ENCODE peak calls at places on chromosomes 7 and 10, in five cellular contexts. One of them, this sample, is unnamed.

GRCh38 chr10:78937800-78938694 is 130.7 kb upstream of the ZMIZ1 start:
- DNase-seq in endodermal cell: peak; percentile 79
- DNase-seq in progenitor cell of endocrine pancreas: no peak
- DNase-seq in CD4-positive, alpha-beta T cell: no peak
- DNase-seq in esophagus squamous epithelium: no peak
- DNase-seq in this sample: no peak

GRCh38 chr10:87092861-87093460 is 1.7 kb downstream of the GLUD1 start:
- DNase-seq in endodermal cell: peak; percentile 81
- DNase-seq in progenitor cell of endocrine pancreas: no peak
- DNase-seq in CD4-positive, alpha-beta T cell: no peak
- DNase-seq in esophagus squamous epithelium: no peak
- DNase-seq in this sample: no peak

GRCh38 chr10:71713135-71714040 is 6.2 kb downstream of the C10orf105 start:
- DNase-seq in endodermal cell: peak; percentile 63
- DNase-seq in progenitor cell of endocrine pancreas: no peak
- DNase-seq in CD4-positive, alpha-beta T cell: no peak
- DNase-seq in esophagus squamous epithelium: no peak
- DNase-seq in this sample: no peak

GRCh38 chr7:41058986-41059741 is 643.7 kb downstream of the INHBA start:
- DNase-seq in endodermal cell: peak; percentile 92
- DNase-seq in progenitor cell of endocrine pancreas: no peak
- DNase-seq in CD4-positive, alpha-beta T cell: no peak
- DNase-seq in esophagus squamous epithelium: no peak
- DNase-seq in this sample: no peak

GRCh38 chr10:124710266-124710881 is 33.8 kb downstream of the FAM53B start:
- DNase-seq in endodermal cell: no peak
- DNase-seq in progenitor cell of endocrine pancreas: no peak
- DNase-seq in CD4-positive, alpha-beta T cell: no peak
- DNase-seq in esophagus squamous epithelium: no peak
- DNase-seq in this sample: no peak

GRCh38 chr10:133400624-133401424 is 6.9 kb downstream of the MTG1 start:
- DNase-seq in endodermal cell: no peak
- DNase-seq in progenitor cell of endocrine pancreas: no peak
- DNase-seq in CD4-positive, alpha-beta T cell: no peak
- DNase-seq in esophagus squamous epithelium: no peak
- DNase-seq in this sample: peak; percentile 58

GRCh38 chr7:26278769-26279168 is 12.9 kb upstream of the SNX10 start:
- DNase-seq in endodermal cell: no peak
- DNase-seq in progenitor cell of endocrine pancreas: no peak
- DNase-seq in CD4-positive, alpha-beta T cell: no peak
- DNase-seq in esophagus squamous epithelium: no peak
- DNase-seq in this sample: no peak

GRCh38 chr7:157627646-157628045 is 290.8 kb downstream of the DNAJB6 start:
- DNase-seq in endodermal cell: no peak
- DNase-seq in progenitor cell of endocrine pancreas: no peak
- DNase-seq in CD4-positive, alpha-beta T cell: no peak
- DNase-seq in esophagus squamous epithelium: no peak
- DNase-seq in this sample: no peak

GRCh38 chr7:129160161-129160911 is 15.8 kb downstream of the TSPAN33 start:
- DNase-seq in endodermal cell: peak; percentile 68
- DNase-seq in progenitor cell of endocrine pancreas: no peak
- DNase-seq in CD4-positive, alpha-beta T cell: no peak
- DNase-seq in esophagus squamous epithelium: no peak
- DNase-seq in this sample: no peak

GRCh38 chr10:31936933-31937332 is 8.3 kb upstream of the ARHGAP12 start:
- DNase-seq in endodermal cell: no peak
- DNase-seq in progenitor cell of endocrine pancreas: no peak
- DNase-seq in CD4-positive, alpha-beta T cell: no peak
- DNase-seq in esophagus squamous epithelium: no peak
- DNase-seq in this sample: no peak

GRCh38 chr10:69275444-69275843 is 2.9 kb upstream of the HK1 start:
- DNase-seq in endodermal cell: no peak
- DNase-seq in progenitor cell of endocrine pancreas: no peak
- DNase-seq in CD4-positive, alpha-beta T cell: no peak
- DNase-seq in esophagus squamous epithelium: no peak
- DNase-seq in this sample: no peak

DNA sequence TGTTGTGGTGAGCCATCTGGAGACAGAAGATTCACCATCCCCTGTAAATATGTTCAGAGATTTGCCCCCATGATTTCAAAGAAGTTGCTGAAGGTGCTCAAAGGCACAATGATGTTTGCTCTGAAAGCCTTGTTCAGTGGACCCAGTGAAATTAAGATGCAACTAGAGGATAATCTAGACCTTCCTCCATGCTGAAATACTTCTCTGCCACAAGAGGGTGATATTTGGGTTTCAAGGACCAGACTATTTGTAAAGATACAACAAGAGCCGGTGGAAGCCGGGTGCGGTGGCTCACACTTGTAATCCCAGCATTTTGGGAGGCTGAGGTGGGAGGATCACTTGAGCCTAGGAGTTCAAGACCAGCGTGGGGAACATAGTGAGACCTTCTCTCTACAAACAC is 13.5 kb upstream of the MSRB2 start:
- DNase-seq in endodermal cell: no peak
- DNase-seq in progenitor cell of endocrine pancreas: no peak
- DNase-seq in CD4-positive, alpha-beta T cell: no peak
- DNase-seq in esophagus squamous epithelium: no peak
- DNase-seq in this sample: no peak
- TF ChIP-seq CTCF in endodermal cell: peak; percentile 61
- TF ChIP-seq CTCF in progenitor cell of endocrine pancreas: peak; percentile 25
- TF ChIP-seq CTCF in CD4-positive, alpha-beta T cell: no peak
- TF ChIP-seq CTCF in esophagus squamous epithelium: no peak
- TF ChIP-seq CTCF in this sample: peak; percentile 42

GRCh38 chr7:17097668-17098297 is 200.7 kb upstream of the AHR start:
- DNase-seq in endodermal cell: no peak
- DNase-seq in progenitor cell of endocrine pancreas: no peak
- DNase-seq in CD4-positive, alpha-beta T cell: no peak
- DNase-seq in esophagus squamous epithelium: no peak
- DNase-seq in this sample: no peak

GRCh38 chr7:17101207-17101696 is 197.2 kb upstream of the AHR start:
- DNase-seq in endodermal cell: no peak
- DNase-seq in progenitor cell of endocrine pancreas: no peak
- DNase-seq in CD4-positive, alpha-beta T cell: no peak
- DNase-seq in esophagus squamous epithelium: no peak
- DNase-seq in this sample: no peak

GRCh38 chr7:17098515-17098914 is 199.9 kb upstream of the AHR start:
- DNase-seq in endodermal cell: no peak
- DNase-seq in progenitor cell of endocrine pancreas: no peak
- DNase-seq in CD4-positive, alpha-beta T cell: no peak
- DNase-seq in esophagus squamous epithelium: no peak
- DNase-seq in this sample: no peak

GRCh38 chr7:17095951-17096350 is 202.5 kb upstream of the AHR start:
- DNase-seq in endodermal cell: no peak
- DNase-seq in progenitor cell of endocrine pancreas: no peak
- DNase-seq in CD4-positive, alpha-beta T cell: no peak
- DNase-seq in esophagus squamous epithelium: no peak
- DNase-seq in this sample: no peak

GRCh38 chr7:17099083-17099973 is 199.1 kb upstream of the AHR start:
- DNase-seq in endodermal cell: no peak
- DNase-seq in progenitor cell of endocrine pancreas: no peak
- DNase-seq in CD4-positive, alpha-beta T cell: no peak
- DNase-seq in esophagus squamous epithelium: no peak
- DNase-seq in this sample: no peak
- TF ChIP-seq CTCF in endodermal cell: no peak
- TF ChIP-seq CTCF in progenitor cell of endocrine pancreas: no peak
- TF ChIP-seq CTCF in CD4-positive, alpha-beta T cell: no peak
- TF ChIP-seq CTCF in esophagus squamous epithelium: no peak
- TF ChIP-seq CTCF in this sample: no peak

GRCh38 chr7:104136981-104137380 is 70.8 kb downstream of the ORC5 start:
- DNase-seq in endodermal cell: no peak
- DNase-seq in progenitor cell of endocrine pancreas: no peak
- DNase-seq in CD4-positive, alpha-beta T cell: no peak
- DNase-seq in esophagus squamous epithelium: no peak
- DNase-seq in this sample: no peak

GRCh38 chr7:104137511-104137910 is 70.3 kb downstream of the ORC5 start:
- DNase-seq in endodermal cell: no peak
- DNase-seq in progenitor cell of endocrine pancreas: no peak
- DNase-seq in CD4-positive, alpha-beta T cell: no peak
- DNase-seq in esophagus squamous epithelium: no peak
- DNase-seq in this sample: no peak

GRCh38 chr7:104135760-104136558 is 71.9 kb downstream of the ORC5 start:
- DNase-seq in endodermal cell: no peak
- DNase-seq in progenitor cell of endocrine pancreas: no peak
- DNase-seq in CD4-positive, alpha-beta T cell: no peak
- DNase-seq in esophagus squamous epithelium: no peak
- DNase-seq in this sample: no peak

GRCh38 chr7:104136561-104136960 is 71.3 kb downstream of the ORC5 start:
- DNase-seq in endodermal cell: no peak
- DNase-seq in progenitor cell of endocrine pancreas: no peak
- DNase-seq in CD4-positive, alpha-beta T cell: no peak
- DNase-seq in esophagus squamous epithelium: no peak
- DNase-seq in this sample: no peak

DNA sequence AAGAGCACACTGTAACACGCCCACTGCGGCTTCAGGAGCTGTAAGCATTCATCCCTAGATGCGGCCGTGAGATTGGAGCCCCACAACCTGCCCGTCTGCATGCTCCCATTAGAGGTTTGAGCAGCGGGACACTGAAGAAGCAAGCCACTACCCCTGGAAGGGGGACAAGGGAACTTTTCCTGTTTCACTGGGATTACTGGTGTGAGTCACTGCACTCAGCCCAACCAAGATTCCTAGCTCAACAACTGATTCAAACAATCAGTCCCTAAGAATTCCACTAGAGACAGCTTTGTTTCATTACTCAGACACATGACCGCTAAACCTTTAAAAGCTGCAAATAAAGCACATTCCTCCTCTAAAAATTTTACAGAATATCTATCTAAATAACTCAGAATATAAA is 69.8 kb downstream of the ORC5 start:
- DNase-seq in endodermal cell: peak; percentile 58
- DNase-seq in progenitor cell of endocrine pancreas: no peak
- DNase-seq in CD4-positive, alpha-beta T cell: no peak
- DNase-seq in esophagus squamous epithelium: no peak
- DNase-seq in this sample: no peak
- TF ChIP-seq CTCF in endodermal cell: peak; percentile 25
- TF ChIP-seq CTCF in progenitor cell of endocrine pancreas: no peak
- TF ChIP-seq CTCF in CD4-positive, alpha-beta T cell: no peak
- TF ChIP-seq CTCF in esophagus squamous epithelium: no peak
- TF ChIP-seq CTCF in this sample: no peak

DNA sequence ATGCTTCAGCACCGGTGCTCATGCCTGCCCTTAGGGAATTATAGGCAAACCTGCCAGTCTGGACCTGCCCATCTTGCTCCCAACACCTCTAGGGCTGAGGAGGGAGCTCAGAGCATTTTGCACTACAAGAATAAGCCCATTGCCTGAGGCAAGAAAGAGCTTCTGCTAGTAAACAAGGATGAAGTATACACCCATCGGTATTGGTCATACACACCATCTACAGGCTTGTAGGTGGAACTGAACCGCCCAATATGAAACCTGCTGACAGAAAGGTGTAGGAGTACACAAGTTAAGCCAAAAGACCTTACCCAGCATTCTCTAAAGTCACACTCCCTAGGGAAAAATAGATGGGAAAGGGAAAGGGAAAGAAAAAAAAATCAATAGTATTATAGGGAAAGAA is 957.0 kb upstream of the LRRTM3 start:
- DNase-seq in endodermal cell: no peak
- DNase-seq in progenitor cell of endocrine pancreas: no peak
- DNase-seq in CD4-positive, alpha-beta T cell: no peak
- DNase-seq in esophagus squamous epithelium: no peak
- DNase-seq in this sample: no peak
- TF ChIP-seq CTCF in endodermal cell: no peak
- TF ChIP-seq CTCF in progenitor cell of endocrine pancreas: no peak
- TF ChIP-seq CTCF in CD4-positive, alpha-beta T cell: no peak
- TF ChIP-seq CTCF in esophagus squamous epithelium: no peak
- TF ChIP-seq CTCF in this sample: no peak

DNA sequence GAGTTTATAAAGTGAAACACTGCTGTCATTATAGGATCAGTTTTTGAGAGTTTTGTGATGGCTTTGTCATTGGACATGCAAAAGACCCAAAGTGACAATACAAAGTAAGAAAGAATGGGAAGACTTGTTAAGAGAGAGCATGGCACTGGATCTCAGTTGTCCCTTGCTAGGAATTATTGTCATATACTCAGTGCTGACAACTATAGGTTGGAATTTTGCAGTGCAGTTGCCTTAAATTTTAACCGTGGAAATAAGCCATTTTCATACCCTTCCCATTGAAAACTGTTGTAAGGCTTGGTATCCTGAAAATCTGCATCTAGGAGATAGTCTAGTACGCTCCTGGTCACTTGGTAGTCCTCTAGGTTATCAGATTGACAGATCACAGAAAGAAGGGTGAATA is 1156.7 kb downstream of the GATA3 start:
- DNase-seq in endodermal cell: no peak
- DNase-seq in progenitor cell of endocrine pancreas: no peak
- DNase-seq in CD4-positive, alpha-beta T cell: no peak
- DNase-seq in esophagus squamous epithelium: no peak
- DNase-seq in this sample: no peak
- TF ChIP-seq CTCF in endodermal cell: peak; percentile 72
- TF ChIP-seq CTCF in progenitor cell of endocrine pancreas: peak; percentile 54
- TF ChIP-seq CTCF in CD4-positive, alpha-beta T cell: no peak
- TF ChIP-seq CTCF in esophagus squamous epithelium: no peak
- TF ChIP-seq CTCF in this sample: peak; percentile 60

DNA sequence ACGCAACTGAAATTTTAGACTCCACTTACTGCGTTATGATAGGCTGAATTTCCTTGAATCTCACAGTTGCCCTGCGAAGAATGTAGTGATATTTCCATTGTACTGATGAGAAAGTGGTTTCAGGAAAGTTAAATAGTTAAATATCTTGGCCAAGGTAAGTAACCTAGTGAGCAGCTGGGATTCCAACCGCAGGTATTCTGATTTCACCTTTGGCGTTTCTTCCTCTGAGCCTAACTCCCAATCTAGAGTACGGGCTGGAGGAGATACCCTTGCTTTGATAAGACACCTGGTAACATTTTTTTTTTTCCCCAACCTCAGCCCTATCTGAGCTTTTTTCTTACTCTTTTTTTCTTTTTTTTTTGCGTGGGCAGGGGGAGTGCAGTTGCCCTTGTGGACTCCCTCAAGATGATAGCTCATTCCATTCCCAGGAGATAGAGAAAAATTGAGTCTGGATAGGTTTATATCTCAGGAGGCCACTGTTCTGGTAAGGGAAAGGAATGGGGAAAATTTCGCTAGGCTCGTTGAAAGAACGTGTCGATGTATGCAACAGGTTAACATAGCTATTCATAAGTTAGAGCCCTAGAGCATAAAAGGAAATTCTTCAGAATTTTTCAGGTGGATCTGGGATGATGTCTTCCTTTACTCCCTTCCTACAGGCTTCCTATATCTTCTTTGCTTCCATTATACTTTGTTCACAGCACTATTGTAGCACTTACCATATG is 3.1 kb upstream of the TAS2R38 start:
- DNase-seq in endodermal cell: no peak
- DNase-seq in progenitor cell of endocrine pancreas: no peak
- DNase-seq in CD4-positive, alpha-beta T cell: no peak
- DNase-seq in esophagus squamous epithelium: no peak
- DNase-seq in this sample: no peak
- TF ChIP-seq CTCF in endodermal cell: no peak
- TF ChIP-seq CTCF in progenitor cell of endocrine pancreas: no peak
- TF ChIP-seq CTCF in CD4-positive, alpha-beta T cell: no peak
- TF ChIP-seq CTCF in esophagus squamous epithelium: no peak
- TF ChIP-seq CTCF in this sample: no peak

DNA sequence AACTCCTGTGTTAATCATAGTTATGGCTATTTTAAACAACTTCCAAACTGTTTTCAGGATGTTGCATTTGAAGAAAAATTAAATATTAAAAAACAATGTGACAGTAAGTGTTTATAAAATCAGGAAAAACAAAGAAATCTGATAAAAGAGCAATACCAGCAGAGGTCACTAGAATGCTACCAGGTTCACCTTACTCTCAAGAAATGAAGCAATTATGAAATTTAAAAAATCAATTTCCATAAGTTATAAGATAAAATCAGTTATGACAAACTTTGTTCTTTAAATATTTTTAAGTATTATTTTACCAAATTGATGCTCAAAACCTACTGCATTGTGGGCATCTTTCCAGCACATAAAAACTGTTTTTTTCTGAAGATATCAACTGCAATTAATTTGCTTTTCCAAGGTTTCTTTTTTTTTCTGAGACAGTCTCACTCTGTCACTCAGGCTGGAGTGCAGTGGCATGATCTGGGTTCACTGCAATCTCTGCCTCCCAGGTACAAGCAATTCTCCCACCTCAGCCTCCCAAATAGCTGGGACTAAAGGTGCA is 50.7 kb upstream of the RHEB start:
- DNase-seq in endodermal cell: no peak
- DNase-seq in progenitor cell of endocrine pancreas: no peak
- DNase-seq in CD4-positive, alpha-beta T cell: no peak
- DNase-seq in esophagus squamous epithelium: no peak
- DNase-seq in this sample: no peak
- TF ChIP-seq CTCF in endodermal cell: peak; percentile 65
- TF ChIP-seq CTCF in progenitor cell of endocrine pancreas: peak; percentile 36
- TF ChIP-seq CTCF in CD4-positive, alpha-beta T cell: peak; percentile 49
- TF ChIP-seq CTCF in esophagus squamous epithelium: peak; percentile 42
- TF ChIP-seq CTCF in this sample: peak; percentile 65

This sample was measured in type B pancreatic cell.